ENCODE peak calls at places on chromosomes 2 and 18, in ten cellular contexts. K, R, L, F, A, E, N, T, H and D are unnamed samples.

GRCh38 chr2:24918326-24919099 is 1.5 kb downstream of the ADCY3 start:
- DNase-seq in L (no peak), T (no peak), K (no peak), R (no peak), A (no peak), N (peak), F (no peak), E (no peak), H (no peak), D (no peak)

GRCh38 chr2:117330611-117331010 is 483.9 kb upstream of the DDX18 start:
- DNase-seq in K (no peak), F (no peak), E (no peak), L (no peak), N (no peak), T (no peak), R (no peak), H (no peak), A (peak), D (no peak)

GRCh38 chr18:79685281-79685680 is 5.7 kb downstream of the CTDP1 start:
- DNase-seq in H (no peak), T (no peak), L (no peak), N (no peak), E (no peak), K (no peak), F (peak), A (no peak), R (no peak), D (no peak)

GRCh38 chr2:150787353-150788098 is 300.1 kb upstream of the RND3 start:
- DNase-seq in T (no peak), H (no peak), F (no peak), N (no peak), L (no peak), A (no peak), E (no peak), K (no peak), R (no peak), D (no peak)

GRCh38 chr2:5690718-5691658 is 1.2 kb upstream of the SOX11 start:
- DNase-seq in L (no peak), A (no peak), F (no peak), E (peak), R (no peak), H (peak), N (peak), T (peak), K (peak), D (no peak)

GRCh38 chr2:183740241-183740640 is 616.0 kb downstream of the NUP35 start:
- DNase-seq in F (no peak), L (peak), K (no peak), T (no peak), H (no peak), A (no peak), R (no peak), N (no peak), E (no peak), D (no peak)

GRCh38 chr18:34729264-34729663 is 19.2 kb downstream of the DTNA start:
- DNase-seq in N (peak), K (peak), H (no peak), E (peak), L (peak), F (no peak), R (no peak), A (no peak), T (no peak), D (no peak)

GRCh38 chr2:69386376-69386775 is 651 bp downstream of the GFPT1 start:
- DNase-seq in F (no peak), K (no peak), T (no peak), R (no peak), A (no peak), E (no peak), H (no peak), L (no peak), N (peak), D (no peak)

GRCh38 chr2:149989447-149990063 is 402.0 kb upstream of the MMADHC start:
- DNase-seq in K (no peak), F (no peak), E (peak), T (peak), N (peak), L (peak), A (peak), R (no peak), H (peak), D (no peak)

DNA sequence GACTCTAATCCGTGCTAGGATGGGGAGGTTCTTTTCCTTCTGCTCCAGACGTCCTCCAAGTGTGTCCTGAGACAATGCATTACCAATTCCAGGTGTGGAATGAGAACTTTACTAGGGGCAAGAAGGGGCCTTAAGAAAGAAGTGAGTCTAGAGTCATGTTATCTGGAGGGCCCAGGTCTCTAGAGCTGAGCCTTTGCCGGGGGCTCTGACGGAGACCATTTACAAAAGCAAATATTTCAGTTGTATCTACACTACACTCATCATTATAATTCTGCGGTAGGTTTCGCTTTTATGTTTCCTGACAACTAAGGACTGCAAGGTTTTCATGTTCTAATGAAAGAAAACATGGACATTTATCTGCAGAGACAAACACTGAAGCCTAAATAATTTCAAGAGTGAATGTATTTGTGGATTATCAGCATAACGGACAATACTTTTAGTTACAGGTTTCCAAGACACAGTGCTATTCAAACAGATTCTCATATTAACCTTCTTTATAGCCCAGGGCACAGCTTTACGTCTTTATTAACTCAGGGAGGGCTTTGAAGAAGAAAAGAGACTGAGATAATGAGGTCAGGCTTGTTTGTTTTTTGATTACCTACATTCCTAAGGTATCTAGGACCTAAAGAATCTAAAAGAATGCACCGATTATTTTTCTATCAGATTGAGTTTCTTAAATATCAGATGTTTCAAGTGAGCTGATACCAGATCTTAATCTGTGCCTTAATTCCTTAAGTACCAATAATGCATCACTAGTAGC is 14.9 kb upstream of the LAMA1 start:
- DNase-seq in N (no peak), F (no peak), L (no peak), A (no peak), E (no peak), R (no peak), H (no peak), K (no peak), T (no peak), D (no peak)
- H3K4me3 ChIP-seq in N (no peak), F (no peak), L (no peak), A (no peak), E (no peak), R (no peak), H (no peak), K (no peak), T (no peak), D (no peak)

DNA sequence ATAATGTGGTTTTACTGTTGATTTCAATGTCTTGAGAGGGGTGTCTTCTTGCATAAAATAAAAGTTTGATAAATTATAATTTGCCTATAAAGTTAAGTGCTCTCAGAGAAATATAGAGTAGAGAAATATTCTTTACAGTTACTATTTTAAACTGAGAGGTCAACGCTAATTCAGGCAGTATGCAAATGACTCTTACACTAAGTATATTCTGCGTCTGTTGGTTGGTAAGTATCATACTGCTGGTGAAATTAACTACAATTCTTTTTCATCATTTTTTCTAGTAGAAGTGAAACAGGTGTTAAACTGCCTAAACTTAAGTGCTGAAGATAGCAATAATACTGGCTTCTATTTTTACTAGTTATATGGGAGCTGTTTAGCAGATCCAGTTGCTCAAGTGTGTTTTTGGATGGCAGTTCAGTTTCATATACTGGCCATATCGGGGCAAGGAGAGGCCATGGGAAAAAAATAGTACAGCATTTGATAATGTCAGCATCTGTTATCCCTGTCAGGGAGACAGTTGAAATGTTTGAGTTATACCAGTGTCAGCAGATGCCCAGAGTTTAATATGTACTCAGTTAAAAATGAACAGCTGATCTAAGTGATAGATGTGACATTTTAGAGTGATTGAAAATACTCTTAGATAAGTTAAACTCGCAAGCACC is 86.2 kb downstream of the MIB1 start:
- DNase-seq in A (no peak), H (no peak), R (no peak), T (no peak), F (no peak), K (no peak), L (no peak), E (no peak), N (no peak), D (no peak)
- H3K4me3 ChIP-seq in A (no peak), H (no peak), R (no peak), T (no peak), F (no peak), K (no peak), L (no peak), E (no peak), N (no peak), D (no peak)

DNA sequence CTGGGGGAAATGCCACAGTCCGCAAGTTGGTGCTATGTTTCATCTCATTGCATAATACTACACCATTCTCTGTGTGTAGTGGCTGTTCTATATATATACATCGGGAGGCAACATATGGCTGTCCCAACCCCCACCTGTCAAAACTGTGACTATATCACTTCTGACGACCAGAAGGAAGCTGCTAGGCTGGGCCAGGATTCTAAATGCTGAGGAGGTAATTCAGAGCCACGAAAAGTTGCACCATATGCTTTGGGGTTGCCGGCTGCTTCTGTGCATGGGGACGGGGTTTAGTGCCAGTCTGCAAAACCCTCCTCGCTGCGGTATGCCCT is 117.3 kb downstream of the MSH2 start:
- DNase-seq in A (no peak), E (no peak), K (no peak), L (no peak), T (no peak), H (no peak), N (no peak), R (no peak), F (no peak), D (no peak)
- H3K4me3 ChIP-seq in A (no peak), E (no peak), K (no peak), L (no peak), T (no peak), H (peak), N (no peak), R (peak), F (peak), D (peak)

DNA sequence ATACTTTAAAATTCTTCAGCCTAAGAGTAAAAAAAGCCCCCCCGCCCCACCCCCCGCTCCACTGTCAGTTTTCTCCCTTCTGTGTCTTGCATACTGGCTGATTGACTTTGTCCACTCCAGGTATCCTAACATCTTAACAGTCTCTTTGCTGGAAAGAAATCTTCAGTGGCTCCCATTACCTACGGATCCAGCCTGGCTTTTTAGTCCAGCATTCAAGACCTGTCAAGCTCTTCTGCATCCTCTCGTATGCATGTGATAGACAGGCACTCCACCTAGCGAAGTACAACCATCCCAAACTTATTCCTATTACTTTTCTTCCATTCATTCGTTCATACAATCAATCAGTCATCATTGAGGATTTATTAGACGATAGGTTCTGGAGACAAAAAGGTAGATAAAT is 288.1 kb downstream of the MYCN start:
- DNase-seq in T (no peak), H (no peak), A (no peak), E (no peak), N (no peak), F (no peak), R (no peak), L (no peak), K (no peak), D (no peak)
- H3K4me3 ChIP-seq in T (no peak), H (no peak), A (no peak), E (no peak), N (no peak), F (no peak), R (no peak), L (no peak), K (no peak), D (no peak)

GRCh38 chr18:63262369-63263335 is 56.9 kb downstream of the BCL2 start:
- DNase-seq in A (no peak), T (no peak), R (no peak), E (no peak), F (no peak), K (no peak), H (no peak), N (no peak), L (no peak), D (no peak)
- H3K4me3 ChIP-seq in A (no peak), T (no peak), R (no peak), E (no peak), F (no peak), K (no peak), H (no peak), N (no peak), L (no peak), D (no peak)

GRCh38 chr18:55404811-55405654 is 183.0 kb downstream of the TCF4 start:
- DNase-seq in K (no peak), T (no peak), A (no peak), F (no peak), E (peak), N (peak), L (no peak), H (no peak), R (no peak), D (no peak)
- H3K4me3 ChIP-seq in K (no peak), T (no peak), A (no peak), F (no peak), E (no peak), N (no peak), L (no peak), H (peak), R (no peak), D (no peak)

DNA sequence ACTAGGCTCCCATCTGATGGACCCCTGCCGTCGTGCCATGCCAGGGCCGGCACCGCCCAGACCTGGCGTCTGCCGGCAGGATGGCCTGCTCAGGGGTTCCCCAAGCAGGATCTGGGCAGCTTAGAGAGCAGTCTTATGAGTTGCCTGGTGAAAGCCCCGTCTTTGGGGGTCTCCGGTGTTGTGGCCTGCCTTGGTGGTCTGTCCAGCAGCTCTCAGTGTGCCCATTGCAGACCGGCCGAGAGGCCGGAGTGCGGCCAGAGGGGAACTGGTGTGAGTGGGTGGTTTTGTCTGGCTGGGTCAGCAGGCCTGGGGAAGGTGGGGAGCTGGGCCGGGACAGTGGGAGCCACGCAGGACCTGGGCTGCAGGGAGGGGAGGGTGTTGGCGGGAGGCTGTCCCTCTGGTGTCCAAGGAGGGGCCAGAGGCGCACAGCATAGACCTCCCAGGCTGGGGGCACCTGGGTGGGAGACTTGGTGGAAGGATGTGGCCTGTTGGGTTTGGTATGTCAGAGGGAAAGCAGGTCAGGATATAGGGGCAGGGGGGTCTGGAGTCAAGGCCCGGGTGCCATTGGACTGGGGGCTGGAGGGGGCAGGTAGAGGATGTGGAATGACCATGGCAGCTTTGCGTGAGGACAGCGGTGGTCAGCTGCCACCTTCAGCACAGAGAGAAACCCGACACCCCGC is 16.5 kb downstream of the GPC1 start:
- DNase-seq in K (peak), F (no peak), R (no peak), N (no peak), L (no peak), E (no peak), H (peak), T (no peak), A (no peak), D (peak)
- H3K4me3 ChIP-seq in K (peak), F (no peak), R (peak), N (peak), L (peak), E (peak), H (no peak), T (peak), A (peak), D (peak)

GRCh38 chr2:20076757-20077156 is 25.3 kb upstream of the LAPTM4A start:
- DNase-seq in H (no peak), E (no peak), F (no peak), K (no peak), A (no peak), L (no peak), N (no peak), R (no peak), T (no peak), D (no peak)
- H3K4me3 ChIP-seq in H (no peak), E (no peak), F (no peak), K (no peak), A (no peak), L (no peak), N (no peak), R (no peak), T (no peak), D (no peak)